ENCODE peak calls at places on chromosomes 11 and 22, in ten cellular contexts. W is putamen, P is iris pigment epithelial cell, K is LoVo, T is posterior cingulate gyrus, G is HT-29, B is GM04503, O is fibroblast of the aortic adventitia, Y is HS-27A, L is activated T-helper 1 cell treated with Interleukin-2 at 50 U/mL for 16 hours. I is an unnamed sample.
A peak's percentile ranks its signal among the peaks of the same experiment; 100 is the strongest.

GRCh38 chr11:72972541-72973128 is 158.4 kb downstream of the ATG16L2 start:
- DNase-seq in O (peak; percentile 78), T (no peak), G (no peak), L (no peak), W (no peak), P (peak; percentile 80), Y (no peak), B (no peak), K (no peak), I (no peak)

GRCh38 chr22:30362632-30363281 is 6.0 kb downstream of the CCDC157 start:
- DNase-seq in Y (no peak), O (no peak), P (no peak), L (no peak), T (no peak), G (peak; percentile 26), B (no peak), K (no peak), W (no peak), I (no peak)

GRCh38 chr22:22520667-22521602 is 865 bp upstream of the ZNF280A start:
- DNase-seq in T (no peak), B (no peak), W (no peak), K (no peak), Y (no peak), O (peak; percentile 10), P (peak; percentile 55), G (no peak), L (no peak), I (no peak)

GRCh38 chr11:2440646-2441045 is 3.7 kb downstream of the TRPM5 start:
- DNase-seq in Y (no peak), O (no peak), T (peak; percentile 4), K (no peak), L (no peak), B (no peak), G (no peak), W (no peak), P (no peak), I (no peak)

GRCh38 chr11:134716582-134716981 is 304.5 kb upstream of the B3GAT1 start:
- DNase-seq in Y (no peak), O (no peak), G (no peak), B (no peak), L (no peak), P (no peak), W (no peak), K (no peak), T (no peak), I (no peak)

GRCh38 chr11:3077174-3077839 is 20.1 kb upstream of the CARS1 start:
- DNase-seq in L (no peak), T (no peak), G (no peak), O (no peak), W (no peak), P (no peak), Y (no peak), K (no peak), B (no peak), I (no peak)

GRCh38 chr22:47659467-47660302 is 897.2 kb downstream of the TBC1D22A start:
- DNase-seq in B (no peak), P (no peak), K (no peak), L (no peak), W (no peak), O (no peak), G (no peak), Y (no peak), T (no peak), I (no peak)

GRCh38 chr11:124762624-124763155 is 600 bp upstream of the ESAM start:
- DNase-seq in B (no peak), G (peak; percentile 71), Y (no peak), O (no peak), P (no peak), L (no peak), T (no peak), W (no peak), K (peak; percentile 52), I (no peak)

I was measured in activated CD4-positive, alpha-beta T cell treated with anti-CD3 and anti-CD28 coated beads for 1 hour.